ENCODE peak calls at places on chromosomes 16 and 17, in four cellular contexts. One of them, this sample, is unnamed.

GRCh38 chr16:88132836-88133506 is 181.7 kb downstream of the BANP start:
- DNase-seq in HCT116: no peak
- DNase-seq in ascending aorta: no peak
- DNase-seq in pancreas: no peak
- DNase-seq in this sample: peak; percentile 10

GRCh38 chr17:79836952-79837887 is 2.0 kb downstream of the CBX4 start:
- DNase-seq in HCT116: peak; percentile 62
- DNase-seq in ascending aorta: no peak
- DNase-seq in pancreas: peak; percentile 94
- DNase-seq in this sample: peak; percentile 49

GRCh38 chr16:30740364-30741251 is 7.6 kb upstream of the PHKG2 start:
- DNase-seq in HCT116: peak; percentile 87
- DNase-seq in ascending aorta: peak; percentile 88
- DNase-seq in pancreas: peak; percentile 94
- DNase-seq in this sample: no peak

GRCh38 chr17:46908352-46908751 is 14.6 kb upstream of the GOSR2 start:
- DNase-seq in HCT116: no peak
- DNase-seq in ascending aorta: no peak
- DNase-seq in pancreas: no peak
- DNase-seq in this sample: no peak

GRCh38 chr16:474420-475122 is 49.1 kb downstream of the RAB11FIP3 start:
- DNase-seq in HCT116: no peak
- DNase-seq in ascending aorta: no peak
- DNase-seq in pancreas: no peak
- DNase-seq in this sample: no peak

GRCh38 chr17:81978901-81979298 is 1.5 kb downstream of the ASPSCR1 start:
- DNase-seq in HCT116: no peak
- DNase-seq in ascending aorta: no peak
- DNase-seq in pancreas: no peak
- DNase-seq in this sample: no peak

GRCh38 chr16:55411231-55411630 is 67.8 kb upstream of the MMP2 start:
- DNase-seq in HCT116: no peak
- DNase-seq in ascending aorta: no peak
- DNase-seq in pancreas: no peak
- DNase-seq in this sample: peak; percentile 86

GRCh38 chr17:68515238-68515637 is 3.0 kb downstream of the PRKAR1A start:
- DNase-seq in HCT116: no peak
- DNase-seq in ascending aorta: no peak
- DNase-seq in pancreas: no peak
- DNase-seq in this sample: peak; percentile 32

GRCh38 chr16:67463059-67463458 is 17.9 kb downstream of the ATP6V0D1 start:
- DNase-seq in HCT116: no peak
- DNase-seq in ascending aorta: no peak
- DNase-seq in pancreas: no peak
- DNase-seq in this sample: no peak

DNA sequence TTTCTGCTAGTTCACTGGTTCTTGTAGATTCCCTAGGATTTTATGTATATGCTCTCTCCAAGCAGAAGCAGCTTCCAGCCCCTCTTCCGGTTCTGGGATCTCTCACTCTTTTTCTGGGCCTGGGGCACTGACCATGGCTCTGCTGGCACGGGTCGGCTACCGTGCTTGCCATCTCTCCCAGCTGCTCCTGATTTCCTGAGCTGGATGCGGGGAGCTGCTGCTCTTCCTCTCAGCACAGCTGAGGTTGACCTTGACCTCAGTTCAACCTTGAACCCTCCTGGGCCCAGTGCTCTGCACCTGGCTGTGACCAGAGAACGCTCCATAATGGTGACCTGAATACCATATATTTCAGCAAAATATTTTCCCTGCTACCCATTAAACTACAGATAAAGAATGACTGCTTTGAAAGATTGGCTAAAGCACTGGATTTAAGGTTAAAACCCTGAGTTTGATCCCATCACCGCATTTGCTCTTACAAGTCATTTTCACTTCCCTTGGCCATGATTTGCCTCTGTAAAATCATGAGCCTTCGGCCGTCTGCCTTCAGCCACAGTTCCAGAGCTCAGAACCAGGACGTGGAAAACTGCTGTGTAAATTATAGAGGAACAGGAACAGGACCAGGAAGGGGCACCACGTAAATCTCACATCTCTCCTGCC is 130.8 kb upstream of the CHMP6 start:
- DNase-seq in HCT116: no peak
- DNase-seq in ascending aorta: no peak
- DNase-seq in pancreas: no peak
- DNase-seq in this sample: no peak
- H3K4me1 ChIP-seq in HCT116: peaks cover 14% of the 10 kb centered on the region
- H3K4me1 ChIP-seq in ascending aorta: peaks cover 6% of the 10 kb centered on the region
- H3K4me1 ChIP-seq in pancreas: no peaks in the 10 kb centered on the region
- H3K4me1 ChIP-seq in this sample: peaks cover 6% of the 10 kb centered on the region

DNA sequence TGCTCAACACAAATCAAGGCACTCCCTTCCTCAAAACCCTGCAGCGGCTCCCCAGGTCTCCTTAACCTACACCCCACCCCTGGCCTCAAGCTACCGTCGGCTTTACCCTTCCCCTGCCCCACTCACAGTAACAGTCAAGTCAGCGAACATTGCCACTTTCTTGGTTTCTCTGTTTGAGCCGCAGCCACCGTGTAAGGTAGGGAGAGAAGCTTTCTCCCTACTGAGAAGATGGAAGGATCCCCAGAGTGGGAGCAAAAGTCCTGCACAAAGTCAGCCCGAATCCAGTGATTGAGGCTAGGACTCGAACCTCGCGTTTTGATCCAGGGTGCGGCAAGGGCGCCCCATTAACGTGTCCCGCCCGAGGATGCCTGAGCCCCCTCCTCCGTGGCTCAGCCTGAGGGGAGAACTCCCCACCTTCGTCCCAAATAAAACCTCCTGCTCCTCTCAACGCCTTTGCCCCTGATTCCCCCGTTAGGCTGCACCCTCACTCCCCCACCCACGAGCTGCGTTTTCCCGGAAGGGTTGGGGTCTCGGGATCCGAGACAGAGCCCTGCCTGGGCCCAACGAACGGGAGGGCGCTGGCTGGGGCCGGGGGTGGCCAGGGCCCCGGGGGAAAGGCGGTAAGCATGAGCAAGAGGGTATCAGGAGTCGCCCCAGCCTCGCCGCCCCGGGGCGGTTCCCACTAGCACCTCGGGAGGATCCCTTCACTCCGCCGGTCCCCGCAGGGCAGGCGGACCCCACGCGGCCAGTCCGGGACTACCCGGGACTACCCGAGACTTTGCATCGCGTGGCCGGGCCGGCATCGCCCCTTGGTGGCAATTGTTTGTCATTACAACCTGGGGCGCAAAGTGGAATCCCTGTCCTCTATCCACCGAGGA is 9.9 kb upstream of the NAGS start:
- DNase-seq in HCT116: no peak
- DNase-seq in ascending aorta: peak; percentile 77
- DNase-seq in pancreas: peak; percentile 70
- DNase-seq in this sample: peak; percentile 85
- H3K4me3 ChIP-seq in HCT116: no peak overlapping the region
- H3K4me3 ChIP-seq in ascending aorta: peak overlapping the region; percentile 53
- H3K4me3 ChIP-seq in pancreas: peak overlapping the region; percentile 8
- H3K4me3 ChIP-seq in this sample: no peak overlapping the region

GRCh38 chr17:9021158-9021984 is at the start of gene NTN1:
- DNase-seq in HCT116: no peak
- DNase-seq in ascending aorta: peak; percentile 77
- DNase-seq in pancreas: peak; percentile 68
- DNase-seq in this sample: peak; percentile 44

GRCh38 chr17:9020096-9020823 is 1.1 kb upstream of the NTN1 start:
- DNase-seq in HCT116: no peak
- DNase-seq in ascending aorta: peak; percentile 48
- DNase-seq in pancreas: no peak
- DNase-seq in this sample: peak; percentile 11

GRCh38 chr17:9016941-9017552 is 4.3 kb upstream of the NTN1 start:
- DNase-seq in HCT116: no peak
- DNase-seq in ascending aorta: peak; percentile 53
- DNase-seq in pancreas: peak; percentile 56
- DNase-seq in this sample: no peak

GRCh38 chr17:9020824-9021157 is 519 bp upstream of the NTN1 start:
- DNase-seq in HCT116: no peak
- DNase-seq in ascending aorta: no peak
- DNase-seq in pancreas: peak; percentile 21
- DNase-seq in this sample: no peak

GRCh38 chr17:9018731-9019130 is 2.6 kb upstream of the NTN1 start:
- DNase-seq in HCT116: no peak
- DNase-seq in ascending aorta: peak; percentile 56
- DNase-seq in pancreas: no peak
- DNase-seq in this sample: no peak
- H3K27me3 ChIP-seq in HCT116: peaks cover 3% of the 10 kb centered on the region
- H3K27me3 ChIP-seq in ascending aorta: no peaks in the 10 kb centered on the region
- H3K27me3 ChIP-seq in pancreas: no peaks in the 10 kb centered on the region
- H3K27me3 ChIP-seq in this sample: no peaks in the 10 kb centered on the region

GRCh38 chr16:86752582-86753175 is 174.3 kb downstream of the FOXL1 start:
- DNase-seq in HCT116: no peak
- DNase-seq in ascending aorta: no peak
- DNase-seq in pancreas: no peak
- DNase-seq in this sample: no peak

GRCh38 chr16:86753399-86753798 is 175.1 kb downstream of the FOXL1 start:
- DNase-seq in HCT116: no peak
- DNase-seq in ascending aorta: no peak
- DNase-seq in pancreas: no peak
- DNase-seq in this sample: no peak

GRCh38 chr16:86751081-86752030 is 173.0 kb downstream of the FOXL1 start:
- DNase-seq in HCT116: no peak
- DNase-seq in ascending aorta: peak; percentile 84
- DNase-seq in pancreas: no peak
- DNase-seq in this sample: peak; percentile 50

GRCh38 chr16:86748643-86749042 is 170.3 kb downstream of the FOXL1 start:
- DNase-seq in HCT116: no peak
- DNase-seq in ascending aorta: no peak
- DNase-seq in pancreas: no peak
- DNase-seq in this sample: peak; percentile 64

GRCh38 chr16:86747761-86748160 is 169.4 kb downstream of the FOXL1 start:
- DNase-seq in HCT116: no peak
- DNase-seq in ascending aorta: no peak
- DNase-seq in pancreas: no peak
- DNase-seq in this sample: no peak
- H3K4me1 ChIP-seq in HCT116: peaks cover 3% of the 10 kb centered on the region
- H3K4me1 ChIP-seq in ascending aorta: peaks cover 4% of the 10 kb centered on the region
- H3K4me1 ChIP-seq in pancreas: no peaks in the 10 kb centered on the region
- H3K4me1 ChIP-seq in this sample: peaks cover 12% of the 10 kb centered on the region

DNA sequence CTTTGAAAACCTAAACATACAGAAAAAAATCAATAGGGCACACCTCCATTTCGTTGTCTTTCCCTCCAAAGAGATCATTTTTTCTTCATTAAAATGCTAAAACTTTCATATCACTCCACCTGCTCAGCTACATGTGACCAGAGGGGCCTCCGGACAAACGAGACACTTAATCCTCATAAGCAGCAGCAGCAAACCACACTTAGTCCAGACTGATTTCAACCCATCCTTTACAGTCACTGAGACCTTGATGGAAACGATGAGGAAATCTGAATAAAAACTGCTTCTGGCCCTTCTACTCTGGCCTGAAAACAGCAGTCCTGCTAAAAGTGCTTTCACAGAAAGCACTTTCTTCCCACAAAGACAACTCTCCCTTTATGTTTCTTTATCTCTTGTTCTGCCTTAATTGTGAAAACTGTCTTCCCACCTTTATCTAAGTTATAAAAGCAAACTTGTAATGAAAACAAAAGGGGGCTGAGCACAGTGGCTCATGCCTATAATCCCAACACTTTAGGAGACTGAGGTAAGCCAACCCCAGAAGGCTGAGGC is 4.6 kb downstream of the ANKRD11 start:
- DNase-seq in HCT116: no peak
- DNase-seq in ascending aorta: no peak
- DNase-seq in pancreas: no peak
- DNase-seq in this sample: peak; percentile 74
- H3K4me3 ChIP-seq in HCT116: no peak overlapping the region
- H3K4me3 ChIP-seq in ascending aorta: no peak overlapping the region
- H3K4me3 ChIP-seq in pancreas: no peak overlapping the region
- H3K4me3 ChIP-seq in this sample: no peak overlapping the region

GRCh38 chr17:34502426-34502825 is 77.0 kb upstream of the TMEM132E start:
- DNase-seq in HCT116: no peak
- DNase-seq in ascending aorta: no peak
- DNase-seq in pancreas: no peak
- DNase-seq in this sample: no peak

GRCh38 chr17:34499576-34499975 is 79.8 kb upstream of the TMEM132E start:
- DNase-seq in HCT116: no peak
- DNase-seq in ascending aorta: no peak
- DNase-seq in pancreas: no peak
- DNase-seq in this sample: peak; percentile 61

GRCh38 chr17:34504814-34505484 is 74.4 kb upstream of the TMEM132E start:
- DNase-seq in HCT116: no peak
- DNase-seq in ascending aorta: no peak
- DNase-seq in pancreas: no peak
- DNase-seq in this sample: no peak

GRCh38 chr17:34503804-34504203 is 75.6 kb upstream of the TMEM132E start:
- DNase-seq in HCT116: no peak
- DNase-seq in ascending aorta: no peak
- DNase-seq in pancreas: no peak
- DNase-seq in this sample: no peak
- H3K27me3 ChIP-seq in HCT116: peaks cover 44% of the 10 kb centered on the region
- H3K27me3 ChIP-seq in ascending aorta: no peaks in the 10 kb centered on the region
- H3K27me3 ChIP-seq in pancreas: no peaks in the 10 kb centered on the region
- H3K27me3 ChIP-seq in this sample: peaks cover 7% of the 10 kb centered on the region